ENCODE peak calls at places on chromosomes 13 and 19, in five cellular contexts. S is HCT116, X is HepG2, Z is SK-N-SH, H is K562. P is an unnamed sample.
A peak's percentile ranks its signal among the peaks of the same experiment; 100 is the strongest.

GRCh38 chr19:5144545-5145179 is 175.7 kb downstream of the KDM4B start:
- DNase-seq in S (no peak), X (no peak), Z (no peak), H (no peak), P (no peak)

GRCh38 chr19:1650627-1651009 is 1.8 kb downstream of the TCF3 start:
- DNase-seq in S (no peak), X (no peak), Z (peak; percentile 67), H (no peak), P (no peak)

GRCh38 chr19:53957448-53958167 is 5.1 kb upstream of the CACNG8 start:
- DNase-seq in S (no peak), X (no peak), Z (no peak), H (no peak), P (no peak)

GRCh38 chr13:21047591-21048282 is 13.6 kb downstream of the LATS2 start:
- DNase-seq in S (no peak), X (no peak), Z (no peak), H (no peak), P (no peak)

GRCh38 chr13:51587372-51587771 is 3.1 kb downstream of the WDFY2 start:
- DNase-seq in S (no peak), X (peak; percentile 35), Z (no peak), H (no peak), P (no peak)

GRCh38 chr19:44960906-44961734 is 5.9 kb downstream of the CLPTM1 start:
- DNase-seq in S (no peak), X (no peak), Z (no peak), H (no peak), P (no peak)

GRCh38 chr13:47277774-47278173 is 380.9 kb upstream of the HTR2A start:
- DNase-seq in S (no peak), X (no peak), Z (no peak), H (no peak), P (no peak)

GRCh38 chr13:61187471-61187870 is 228.2 kb downstream of the PCDH20 start:
- DNase-seq in S (no peak), X (no peak), Z (no peak), H (no peak), P (no peak)

GRCh38 chr13:79870123-79870522 is 389.2 kb downstream of the NDFIP2 start:
- DNase-seq in S (no peak), X (no peak), Z (no peak), H (no peak), P (no peak)

GRCh38 chr13:102097708-102098107 is 304.1 kb downstream of the FGF14 start:
- DNase-seq in S (no peak), X (no peak), Z (no peak), H (no peak), P (no peak)

GRCh38 chr13:66660013-66660804 is 569.9 kb downstream of the PCDH9 start:
- DNase-seq in S (no peak), X (no peak), Z (no peak), H (no peak), P (no peak)

GRCh38 chr19:38035515-38036495 is 128.8 kb downstream of the SIPA1L3 start:
- DNase-seq in S (no peak), X (peak; percentile 6), Z (no peak), H (no peak), P (no peak)

DNA sequence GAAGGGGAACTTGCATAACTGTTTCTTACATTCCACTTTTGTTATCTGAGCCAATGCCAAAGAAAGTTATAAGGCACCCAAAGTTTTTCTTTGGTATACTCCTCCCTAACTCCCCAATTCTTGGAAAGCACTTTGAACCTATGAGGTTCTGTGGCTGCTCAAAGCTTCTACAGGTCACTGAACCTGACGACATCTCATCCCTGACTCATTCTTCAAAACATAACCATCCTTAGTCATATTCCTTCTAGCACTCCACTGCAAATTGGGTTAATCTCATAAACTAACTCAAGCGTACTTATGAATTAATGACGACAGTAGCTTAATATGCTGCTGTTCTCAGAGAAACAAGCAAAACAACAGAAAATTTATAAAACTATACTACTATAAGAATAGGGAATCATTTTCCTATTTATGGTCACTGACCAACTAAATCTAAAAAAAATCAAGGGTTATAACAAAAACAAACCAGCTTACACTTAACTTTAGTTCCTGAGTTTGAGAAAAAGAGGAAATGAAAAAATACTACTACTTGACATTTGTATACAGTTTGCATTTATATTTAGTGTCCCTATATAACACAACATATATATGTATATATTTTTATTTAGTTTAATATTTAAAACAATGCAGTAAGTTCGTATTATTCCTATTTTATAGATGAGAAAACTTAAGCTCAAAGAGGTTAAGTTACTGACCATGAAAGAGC is 69.1 kb downstream of the CAB39L start:
- DNase-seq in S (no peak), X (no peak), Z (no peak), H (peak; percentile 61), P (no peak)
- TF ChIP-seq JUND in S (peak; percentile 17), X (no peak), Z (no peak), H (peak; percentile 44), P (no peak)

DNA sequence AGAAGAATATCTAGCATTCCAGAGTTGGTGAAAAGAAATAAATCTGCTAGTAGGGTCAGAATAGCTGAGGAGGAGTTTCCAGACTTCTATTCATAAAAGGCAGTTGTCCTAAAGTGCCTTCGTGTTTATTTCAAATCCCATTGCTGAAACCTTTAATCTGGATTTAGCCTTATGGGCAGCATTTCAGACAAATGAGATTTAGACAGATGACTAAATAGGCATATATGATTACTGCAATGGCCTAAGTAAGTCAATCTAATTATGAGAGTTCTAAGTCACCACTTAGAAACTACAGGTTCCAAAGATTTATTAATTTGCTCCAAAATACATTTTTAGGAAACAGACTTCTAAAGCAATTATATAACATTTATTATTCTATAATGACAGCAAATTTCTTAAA is 368.7 kb downstream of the LIG4 start:
- DNase-seq in S (no peak), X (no peak), Z (peak; percentile 12), H (no peak), P (no peak)
- TF ChIP-seq JUND in S (no peak), X (no peak), Z (no peak), H (no peak), P (no peak)

GRCh38 chr13:113126265-113127150 is 3.9 kb downstream of the F10 start:
- DNase-seq in S (no peak), X (no peak), Z (no peak), H (no peak), P (no peak)

GRCh38 chr13:113122571-113123225 is at the start of gene F10:
- DNase-seq in S (peak; percentile 50), X (peak; percentile 95), Z (peak; percentile 96), H (peak; percentile 49), P (no peak)

GRCh38 chr13:113124211-113125025 is 1.8 kb downstream of the F10 start:
- DNase-seq in S (no peak), X (no peak), Z (no peak), H (no peak), P (no peak)

GRCh38 chr13:113123226-113124150 is 889 bp downstream of the F10 start:
- DNase-seq in S (no peak), X (peak; percentile 52), Z (peak; percentile 69), H (peak; percentile 23), P (no peak)

DNA sequence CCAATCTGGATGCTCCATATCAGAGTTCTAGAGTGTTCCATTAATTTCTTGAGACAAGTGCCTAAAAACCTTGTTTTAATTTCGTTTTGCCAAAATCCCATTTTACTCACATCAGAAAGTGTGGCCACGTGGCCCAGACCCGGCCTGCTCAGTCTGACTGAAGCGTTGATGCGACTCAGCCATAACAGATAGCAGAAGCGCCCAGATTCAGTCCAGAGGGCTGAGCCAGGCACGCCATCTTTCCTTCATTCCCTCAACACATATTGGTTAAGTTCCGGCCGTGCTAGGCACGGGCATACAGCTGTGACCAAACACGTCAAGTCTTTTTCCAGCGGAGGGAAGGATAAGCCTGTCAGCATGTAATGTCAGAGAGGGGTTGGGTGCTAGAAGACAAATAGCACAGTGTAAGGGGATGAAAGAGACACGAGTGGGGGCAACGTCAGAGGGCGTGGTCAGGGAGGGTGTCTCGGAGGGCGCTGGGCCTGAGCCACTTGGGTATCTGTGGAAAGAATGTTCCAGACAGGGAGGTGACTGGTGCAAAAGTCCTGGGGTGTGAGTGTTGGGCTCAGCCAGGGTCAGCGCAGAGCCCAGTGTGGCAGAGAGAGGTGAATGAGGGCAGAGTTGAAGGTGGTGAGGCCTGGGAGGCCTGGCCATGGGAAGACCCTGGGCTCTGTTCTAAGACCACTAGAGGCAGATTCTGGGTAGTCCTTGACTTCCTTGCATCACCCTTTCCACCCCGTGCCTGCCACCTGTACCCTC is 3.1 kb downstream of the F10 start:
- DNase-seq in S (no peak), X (no peak), Z (no peak), H (no peak), P (no peak)
- TF ChIP-seq JUND in S (no peak), X (no peak), Z (no peak), H (no peak), P (no peak)

GRCh38 chr13:46006688-46007452 is 45.7 kb downstream of the ZC3H13 start:
- DNase-seq in S (no peak), X (no peak), Z (no peak), H (no peak), P (no peak)
- TF ChIP-seq JUND in S (no peak), X (no peak), Z (no peak), H (no peak), P (no peak)

GRCh38 chr19:13181747-13182388 is 31.7 kb downstream of the IER2 start:
- DNase-seq in S (no peak), X (no peak), Z (peak; percentile 60), H (peak; percentile 31), P (peak; percentile 35)
- TF ChIP-seq JUND in S (no peak), X (no peak), Z (no peak), H (no peak), P (no peak)

DNA sequence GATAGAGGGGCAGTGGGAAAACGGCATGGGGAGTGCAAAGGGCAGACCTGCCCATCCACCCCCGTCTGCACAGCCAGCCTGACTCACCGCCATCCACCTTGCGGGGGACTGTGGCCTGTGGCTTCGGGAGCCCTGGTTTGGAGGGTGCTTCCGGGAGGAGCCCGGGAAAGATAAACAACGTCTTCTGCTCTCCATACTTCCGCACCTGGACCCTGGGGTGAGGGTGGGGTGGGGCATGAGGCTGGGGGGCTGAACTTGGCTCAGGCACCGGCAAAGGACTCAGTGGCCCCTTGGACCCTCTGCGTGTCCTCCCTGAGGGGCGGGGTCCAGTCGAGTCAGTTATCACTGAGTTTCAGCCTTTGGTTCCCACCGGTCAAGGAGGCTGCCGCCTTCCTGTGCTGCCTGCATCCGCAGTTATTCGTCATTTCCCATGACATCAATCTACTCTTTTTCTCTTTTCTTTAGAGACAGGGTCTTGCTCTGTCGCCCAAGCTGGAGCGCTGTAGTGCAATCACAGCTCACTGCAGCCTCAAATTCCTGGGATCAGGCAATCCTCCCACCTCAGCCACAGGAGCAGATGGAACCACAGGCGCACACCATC is 3.2 kb downstream of the GPR108 start:
- DNase-seq in S (no peak), X (no peak), Z (peak; percentile 8), H (peak; percentile 68), P (no peak)
- TF ChIP-seq JUND in S (no peak), X (no peak), Z (no peak), H (peak; percentile 63), P (no peak)

GRCh38 chr13:19981685-19982238 is 23.2 kb downstream of the ZMYM2 start:
- DNase-seq in S (no peak), X (no peak), Z (no peak), H (no peak), P (no peak)

GRCh38 chr13:19985219-19985556 is 26.7 kb downstream of the ZMYM2 start:
- DNase-seq in S (no peak), X (no peak), Z (no peak), H (no peak), P (no peak)

GRCh38 chr13:19978830-19979437 is 20.4 kb downstream of the ZMYM2 start:
- DNase-seq in S (no peak), X (no peak), Z (no peak), H (no peak), P (no peak)

GRCh38 chr13:19982447-19983043 is 24.0 kb downstream of the ZMYM2 start:
- DNase-seq in S (no peak), X (no peak), Z (no peak), H (peak; percentile 32), P (no peak)

GRCh38 chr13:19984430-19985218 is 26.1 kb downstream of the ZMYM2 start:
- DNase-seq in S (peak; percentile 12), X (peak; percentile 16), Z (peak; percentile 20), H (peak; percentile 43), P (peak; percentile 30)
- TF ChIP-seq JUND in S (no peak), X (no peak), Z (no peak), H (no peak), P (no peak)